ENCODE peak calls at places on chromosomes 3 and 15, in ten cellular contexts. Z is naive thymus-derived CD4-positive, alpha-beta T cell; C is colonic mucosa; X is psoas muscle; U is PC-3; A is right lobe of liver; N is mammary epithelial cell; T is CD4-positive, CD25-positive, alpha-beta regulatory T cell; M is tibial nerve; H is uterus. Y is an unnamed sample.

GRCh38 chr15:29968099-29968892 is 114.5 kb upstream of the GOLGA8J start:
- DNase-seq in Z (no peak), A (peak; percentile 32), H (no peak), M (no peak), X (no peak), C (no peak), T (no peak), U (peak; percentile 27), N (peak; percentile 6), Y (no peak)

GRCh38 chr15:76753771-76754170 is 151.4 kb downstream of the SCAPER start:
- DNase-seq in C (no peak), U (peak; percentile 25), Z (no peak), M (no peak), A (no peak), H (no peak), N (no peak), X (no peak), T (no peak), Y (no peak)

GRCh38 chr15:60555291-60555690 is 76.3 kb upstream of the ICE2 start:
- DNase-seq in U (no peak), M (no peak), C (no peak), X (no peak), Z (no peak), N (no peak), A (no peak), T (no peak), H (no peak), Y (no peak)

GRCh38 chr15:38316311-38316710 is 63.7 kb downstream of the SPRED1 start:
- DNase-seq in Z (no peak), M (no peak), T (no peak), H (no peak), X (no peak), A (no peak), C (no peak), U (no peak), N (no peak), Y (no peak)

GRCh38 chr3:30604091-30604490 is 2.3 kb upstream of the TGFBR2 start:
- DNase-seq in T (no peak), X (no peak), C (no peak), U (no peak), N (no peak), M (no peak), H (no peak), Z (no peak), A (no peak), Y (no peak)

GRCh38 chr15:39580630-39581500 is at the start of gene THBS1:
- DNase-seq in U (peak; percentile 94), A (peak; percentile 88), Z (no peak), C (peak; percentile 91), M (peak; percentile 81), X (peak; percentile 84), H (peak; percentile 95), N (peak; percentile 96), T (no peak), Y (peak; percentile 87)

GRCh38 chr3:133595341-133595740 is 21.9 kb downstream of the CDV3 start:
- DNase-seq in U (peak; percentile 38), N (peak; percentile 80), Z (no peak), C (no peak), X (no peak), A (no peak), H (no peak), M (no peak), T (no peak), Y (no peak)

GRCh38 chr3:179037361-179037760 is 34.2 kb downstream of the ZMAT3 start:
- DNase-seq in N (peak; percentile 94), M (no peak), U (no peak), X (peak; percentile 60), T (peak; percentile 40), C (peak; percentile 22), A (no peak), Z (peak; percentile 80), H (peak; percentile 19), Y (peak; percentile 48)

GRCh38 chr15:75723171-75723846 is 10.7 kb upstream of the CSPG4 start:
- DNase-seq in X (no peak), T (no peak), A (peak; percentile 11), H (no peak), N (peak; percentile 63), Z (no peak), C (no peak), M (no peak), U (no peak), Y (no peak)

GRCh38 chr3:34022147-34022546 is 223.7 kb downstream of the PDCD6IP start:
- DNase-seq in N (no peak), A (no peak), X (no peak), Z (no peak), T (no peak), C (no peak), H (no peak), M (no peak), U (no peak), Y (no peak)

GRCh38 chr3:127761101-127761802 is 61.1 kb downstream of the MGLL start:
- DNase-seq in U (no peak), A (no peak), X (peak; percentile 55), H (no peak), M (no peak), T (no peak), C (no peak), Z (no peak), N (no peak), Y (no peak)

GRCh38 chr15:97235285-97235985 is 725.1 kb upstream of the ARRDC4 start:
- DNase-seq in Z (peak; percentile 7), N (peak; percentile 35), C (peak; percentile 41), U (peak; percentile 70), A (peak; percentile 27), T (no peak), H (peak; percentile 65), M (peak; percentile 77), X (no peak), Y (peak; percentile 26)

GRCh38 chr3:189954733-189955665 is 165.7 kb downstream of the P3H2 start:
- DNase-seq in M (no peak), T (no peak), Z (no peak), N (no peak), C (no peak), A (no peak), H (no peak), X (no peak), U (no peak), Y (no peak)

GRCh38 chr3:126617574-126617973 is 37.4 kb downstream of the TXNRD3 start:
- DNase-seq in H (no peak), T (no peak), M (no peak), X (no peak), Z (no peak), N (no peak), U (no peak), C (no peak), A (no peak), Y (no peak)

GRCh38 chr3:106573605-106574004 is 704.8 kb upstream of the CBLB start:
- DNase-seq in C (no peak), Z (no peak), T (no peak), N (no peak), X (no peak), U (no peak), A (no peak), M (no peak), H (no peak), Y (no peak)

DNA sequence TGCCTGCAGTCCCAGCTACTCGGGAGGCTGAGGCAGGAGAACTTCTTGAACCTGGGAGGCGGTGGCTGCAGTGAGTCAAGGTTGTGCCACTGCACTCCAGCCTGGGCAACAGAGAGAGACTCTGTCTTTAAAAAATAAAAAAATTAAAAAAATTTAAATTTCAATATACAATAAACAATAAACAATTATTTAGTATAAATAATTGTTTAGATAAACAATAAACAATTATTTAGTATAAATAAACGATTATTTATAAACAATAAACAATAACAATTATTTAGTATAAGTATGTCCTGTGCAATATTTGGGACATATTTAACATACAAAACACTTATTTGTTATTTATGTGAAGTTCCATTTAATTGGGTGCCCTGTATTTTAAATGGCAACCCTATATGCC is 119.6 kb downstream of the XXYLT1 start:
- DNase-seq in A (no peak), H (no peak), T (no peak), U (no peak), X (no peak), M (no peak), N (no peak), C (no peak), Z (no peak), Y (no peak)
- H3K27ac ChIP-seq in A (peak overlapping the region; percentile 19), H (peak overlapping the region; percentile 82), T (no peak overlapping the region), U (peak overlapping the region; percentile 84), X (peak overlapping the region; percentile 34), M (no peak overlapping the region), N (no peak overlapping the region), C (no peak overlapping the region), Z (no peak overlapping the region), Y (peak overlapping the region; percentile 92)

GRCh38 chr15:85748176-85748575 is 46.5 kb downstream of the KLHL25 start:
- DNase-seq in M (no peak), X (no peak), C (no peak), N (no peak), Z (no peak), H (no peak), U (no peak), T (no peak), A (no peak), Y (no peak)
- H3K36me3 ChIP-seq in M (peaks cover 32% of the 10 kb centered on the region), X (peaks cover 5% of the 10 kb centered on the region), C (peaks cover 28% of the 10 kb centered on the region), N (peaks cover 2% of the 10 kb centered on the region), Z (peaks cover 60% of the 10 kb centered on the region), H (no peaks in the 10 kb centered on the region), U (peaks cover 6% of the 10 kb centered on the region), T (peaks cover 58% of the 10 kb centered on the region), A (peaks cover 55% of the 10 kb centered on the region), Y (peaks cover 58% of the 10 kb centered on the region)

GRCh38 chr15:34942363-34942762 is 27.2 kb downstream of the AQR start:
- DNase-seq in H (no peak), X (no peak), N (no peak), M (no peak), U (no peak), C (no peak), Z (no peak), T (no peak), A (no peak), Y (no peak)
- H3K27ac ChIP-seq in H (no peak overlapping the region), X (no peak overlapping the region), N (no peak overlapping the region), M (no peak overlapping the region), U (no peak overlapping the region), C (no peak overlapping the region), Z (no peak overlapping the region), T (no peak overlapping the region), A (no peak overlapping the region), Y (no peak overlapping the region)

GRCh38 chr15:31292391-31293020 is 34.1 kb upstream of the KLF13 start:
- DNase-seq in A (no peak), C (no peak), N (peak; percentile 28), M (no peak), T (no peak), U (no peak), Z (no peak), H (no peak), X (no peak), Y (no peak)

GRCh38 chr15:31293655-31294054 is 33.0 kb upstream of the KLF13 start:
- DNase-seq in X (no peak), M (no peak), A (no peak), Z (no peak), U (no peak), N (no peak), C (no peak), T (no peak), H (no peak), Y (no peak)

GRCh38 chr15:31294067-31294466 is 32.6 kb upstream of the KLF13 start:
- DNase-seq in M (no peak), H (no peak), T (no peak), A (no peak), X (no peak), Z (no peak), N (no peak), U (no peak), C (peak; percentile 13), Y (no peak)

GRCh38 chr15:31295660-31296059 is 31.0 kb upstream of the KLF13 start:
- DNase-seq in M (no peak), X (no peak), H (no peak), U (no peak), A (peak; percentile 28), N (no peak), Z (no peak), C (no peak), T (no peak), Y (no peak)

GRCh38 chr15:31291048-31291578 is 35.5 kb upstream of the KLF13 start:
- DNase-seq in X (no peak), A (no peak), H (no peak), U (no peak), N (no peak), M (no peak), T (no peak), C (no peak), Z (no peak), Y (no peak)
- H3K36me3 ChIP-seq in X (no peaks in the 10 kb centered on the region), A (no peaks in the 10 kb centered on the region), H (no peaks in the 10 kb centered on the region), U (no peaks in the 10 kb centered on the region), N (no peaks in the 10 kb centered on the region), M (no peaks in the 10 kb centered on the region), T (no peaks in the 10 kb centered on the region), C (no peaks in the 10 kb centered on the region), Z (no peaks in the 10 kb centered on the region), Y (no peaks in the 10 kb centered on the region)